ENCODE peak calls at places on chromosome 9, in five cellular contexts. H, Y, I, B and L are unnamed samples.
A peak's percentile ranks its signal among the peaks of the same experiment; 100 is the strongest.

GRCh38 chr9:126384926-126385325 is 58.3 kb downstream of the MVB12B start:
- DNase-seq in H (no peak), Y (no peak), I (no peak), B (peak; percentile 4), L (no peak)

GRCh38 chr9:130298663-130299279 is 33.2 kb downstream of the HMCN2 start:
- DNase-seq in H (no peak), Y (peak; percentile 74), I (peak; percentile 48), B (peak; percentile 82), L (no peak)

GRCh38 chr9:117757566-117757965 is 53.4 kb downstream of the TLR4 start:
- DNase-seq in H (no peak), Y (no peak), I (no peak), B (no peak), L (no peak)

GRCh38 chr9:126524353-126525077 is 89.2 kb upstream of the LMX1B start:
- DNase-seq in H (no peak), Y (no peak), I (no peak), B (no peak), L (no peak)

GRCh38 chr9:68551191-68551590 is 10.5 kb upstream of the TMEM252 start:
- DNase-seq in H (no peak), Y (no peak), I (no peak), B (no peak), L (no peak)

GRCh38 chr9:27118916-27119315 is 9.9 kb downstream of the TEK start:
- DNase-seq in H (peak; percentile 78), Y (no peak), I (no peak), B (no peak), L (no peak)

GRCh38 chr9:131111854-131112311 is 13.5 kb upstream of the NUP214 start:
- DNase-seq in H (no peak), Y (peak; percentile 42), I (peak; percentile 83), B (no peak), L (no peak)

GRCh38 chr9:120043448-120043847 is 536.5 kb downstream of the CDK5RAP2 start:
- DNase-seq in H (no peak), Y (no peak), I (no peak), B (no peak), L (peak; percentile 10)

GRCh38 chr9:92726971-92727715 is 37.5 kb downstream of the BICD2 start:
- DNase-seq in H (peak; percentile 56), Y (peak; percentile 54), I (no peak), B (peak; percentile 26), L (peak; percentile 37)

GRCh38 chr9:120985759-120986353 is 59.3 kb upstream of the TRAF1 start:
- DNase-seq in H (peak; percentile 79), Y (peak; percentile 85), I (peak; percentile 41), B (no peak), L (peak; percentile 83)

GRCh38 chr9:121640076-121640475 is 11.4 kb upstream of the DAB2IP start:
- DNase-seq in H (peak; percentile 17), Y (peak; percentile 73), I (no peak), B (peak; percentile 86), L (peak; percentile 58)

GRCh38 chr9:87498046-87498815 is 564 bp downstream of the DAPK1 start:
- DNase-seq in H (no peak), Y (peak; percentile 88), I (peak; percentile 66), B (peak; percentile 75), L (peak; percentile 57)
- H2BK5ac ChIP-seq in H (no peak overlapping the region), Y (peak overlapping the region; percentile 84), I (peak overlapping the region; percentile 82), B (peak overlapping the region; percentile 90), L (peak overlapping the region; percentile 51)

DNA sequence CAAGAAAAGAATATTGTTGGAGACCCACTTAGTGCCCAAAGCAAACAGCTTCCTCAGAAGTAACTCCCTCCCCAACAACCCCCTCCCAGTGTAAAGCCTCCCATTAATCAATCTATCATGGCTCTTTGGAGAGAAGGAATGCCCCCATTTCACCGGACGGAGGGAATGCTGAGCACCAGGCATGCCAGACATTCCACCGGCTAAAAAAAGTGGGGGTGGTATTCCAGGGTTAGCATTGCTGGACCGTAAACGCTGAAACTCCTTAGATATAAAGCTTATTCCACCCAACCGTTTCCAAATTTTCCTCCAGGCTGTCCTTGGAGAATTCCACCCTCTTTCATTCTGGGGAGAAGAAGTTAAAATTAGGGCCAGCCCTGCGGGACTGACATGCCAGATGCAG is 363 bp upstream of the MAMDC2 start:
- DNase-seq in H (no peak), Y (peak; percentile 75), I (peak; percentile 79), B (no peak), L (no peak)
- H2BK5ac ChIP-seq in H (no peak overlapping the region), Y (no peak overlapping the region), I (peak overlapping the region; percentile 95), B (peak overlapping the region; percentile 83), L (no peak overlapping the region)

GRCh38 chr9:88387733-88388202 is 476 bp upstream of the SPIN1 start:
- DNase-seq in H (peak; percentile 52), Y (peak; percentile 81), I (no peak), B (no peak), L (peak; percentile 59)

GRCh38 chr9:88388886-88389617 is 808 bp downstream of the SPIN1 start:
- DNase-seq in H (peak; percentile 76), Y (peak; percentile 87), I (peak; percentile 75), B (peak; percentile 71), L (peak; percentile 93)

GRCh38 chr9:88388203-88388885 is at the start of gene SPIN1:
- DNase-seq in H (peak; percentile 62), Y (peak; percentile 80), I (peak; percentile 80), B (peak; percentile 92), L (peak; percentile 76)

GRCh38 chr9:88390371-88390990 is 2.2 kb downstream of the SPIN1 start:
- DNase-seq in H (peak; percentile 54), Y (no peak), I (no peak), B (no peak), L (no peak)

DNA sequence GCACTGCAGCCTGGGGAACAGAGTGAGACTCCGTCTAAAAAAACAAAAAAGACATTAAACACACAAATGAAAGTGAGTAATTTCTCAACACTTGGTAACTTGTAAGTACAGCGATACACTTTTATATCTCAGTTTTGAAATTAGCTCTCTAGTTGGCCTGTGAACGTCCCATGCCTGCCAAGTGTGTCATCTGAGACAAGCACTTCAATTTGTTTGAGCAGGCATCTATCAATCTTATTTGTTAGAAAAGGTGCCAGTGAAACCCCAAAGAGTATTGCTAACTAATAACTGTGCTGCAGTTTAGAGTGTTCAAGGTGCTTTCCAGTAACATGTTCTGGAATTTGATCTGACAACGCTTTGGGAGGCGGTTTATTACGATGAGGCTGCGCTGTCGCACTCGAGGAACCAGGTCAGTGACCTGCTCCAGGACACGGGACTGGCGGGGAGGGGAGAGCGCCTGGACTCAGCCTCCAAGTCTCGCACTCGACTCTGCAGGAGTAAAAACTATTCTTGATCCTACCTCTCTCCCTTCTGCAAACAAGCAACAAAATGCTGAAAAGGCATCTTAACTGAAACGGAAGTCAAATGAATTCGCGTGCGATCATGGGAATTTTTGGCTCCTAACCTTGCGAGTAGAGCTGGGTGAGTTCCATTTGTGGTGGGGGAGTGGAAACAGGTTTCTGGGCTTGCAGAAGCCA is 1.1 kb upstream of the SPIN1 start:
- DNase-seq in H (peak; percentile 55), Y (peak; percentile 70), I (no peak), B (no peak), L (peak; percentile 59)
- H2BK5ac ChIP-seq in H (peak overlapping the region; percentile 14), Y (peak overlapping the region; percentile 63), I (no peak overlapping the region), B (peak overlapping the region; percentile 96), L (peak overlapping the region; percentile 93)

GRCh38 chr9:34637356-34638137 is at the start of gene SIGMAR1:
- DNase-seq in H (peak; percentile 89), Y (peak; percentile 96), I (peak; percentile 94), B (peak; percentile 96), L (peak; percentile 95)
- H2BK5ac ChIP-seq in H (peak within 1 kb of the TSS; percentile 71), Y (peak within 1 kb of the TSS; percentile 32), I (peak within 1 kb of the TSS; percentile 62), B (peak within 1 kb of the TSS; percentile 86), L (peak within 1 kb of the TSS; percentile 9)

GRCh38 chr9:96619109-96619435 is 571 bp downstream of the CDC14B start:
- DNase-seq in H (no peak), Y (no peak), I (no peak), B (no peak), L (no peak)

GRCh38 chr9:96618209-96619108 is 1.2 kb downstream of the CDC14B start:
- DNase-seq in H (peak; percentile 54), Y (peak; percentile 44), I (no peak), B (no peak), L (peak; percentile 71)

GRCh38 chr9:96620155-96620514 is 492 bp upstream of the CDC14B start:
- DNase-seq in H (no peak), Y (no peak), I (no peak), B (no peak), L (no peak)

GRCh38 chr9:96620832-96621269 is 1.2 kb upstream of the CDC14B start:
- DNase-seq in H (no peak), Y (peak; percentile 87), I (no peak), B (peak; percentile 56), L (no peak)

DNA sequence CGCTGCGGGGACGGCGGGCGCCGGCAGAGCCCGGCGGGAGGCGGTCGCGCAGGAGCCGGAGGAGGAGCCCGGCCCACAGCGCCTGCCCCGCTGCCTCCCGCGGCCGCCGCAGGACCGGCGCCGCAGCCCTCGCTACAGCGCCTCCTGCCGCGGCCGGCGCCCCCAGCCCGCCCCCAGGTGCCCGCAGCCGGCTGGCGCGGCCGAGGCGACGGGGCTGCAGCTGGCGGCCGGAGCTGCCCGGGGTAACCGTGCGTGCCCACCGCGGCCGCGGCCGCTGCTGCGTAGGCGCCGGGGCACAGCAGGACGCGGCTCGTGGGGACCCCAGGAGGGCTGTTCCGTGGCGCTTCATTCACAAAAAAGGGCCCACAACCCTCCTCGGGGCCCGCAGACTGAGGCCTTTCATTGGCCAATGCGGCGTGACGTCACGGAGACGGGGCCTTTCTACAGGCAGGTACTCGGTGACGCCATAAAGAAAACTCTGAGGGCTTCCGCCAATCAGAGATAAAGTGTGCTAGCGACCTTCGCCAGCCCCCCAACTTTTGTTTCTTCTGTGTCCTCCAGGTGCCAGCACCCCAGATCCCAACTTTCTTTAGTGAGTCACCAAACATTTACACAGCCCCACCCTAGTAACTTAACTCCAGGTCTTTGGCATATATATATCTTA is at the start of gene CDC14B:
- DNase-seq in H (peak; percentile 90), Y (peak; percentile 97), I (peak; percentile 88), B (peak; percentile 96), L (peak; percentile 75)
- H2BK5ac ChIP-seq in H (no peak within 1 kb of the TSS), Y (no peak within 1 kb of the TSS), I (peak within 1 kb of the TSS; percentile 75), B (no peak within 1 kb of the TSS), L (peak within 1 kb of the TSS; percentile 78)

DNA sequence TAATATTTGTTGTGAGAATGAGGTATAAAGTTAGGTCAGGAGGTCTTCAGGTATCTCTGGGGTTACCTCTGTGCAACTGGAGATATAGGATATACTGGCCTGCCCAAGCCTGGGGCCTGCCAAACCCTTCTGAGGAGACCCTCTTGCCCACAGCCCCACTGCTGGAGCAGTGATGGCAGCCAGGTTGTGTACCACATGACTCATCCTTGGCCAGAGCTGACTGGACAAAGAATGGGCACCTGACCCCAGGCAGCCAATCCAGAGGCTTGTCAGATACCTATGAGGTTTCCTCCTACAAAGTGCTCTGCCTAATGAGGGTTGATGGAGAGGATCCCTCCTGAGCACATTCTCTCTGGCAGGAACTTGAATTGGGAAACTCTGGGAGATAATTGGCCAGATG is 56.1 kb upstream of the TBC1D2 start:
- DNase-seq in H (no peak), Y (no peak), I (no peak), B (no peak), L (no peak)
- H2BK5ac ChIP-seq in H (peak overlapping the region; percentile 20), Y (no peak overlapping the region), I (no peak overlapping the region), B (no peak overlapping the region), L (no peak overlapping the region)